ENCODE peak calls at places on chromosomes 6 and 20, in four cellular contexts. One of them, this sample, is unnamed.

GRCh38 chr20:58743076-58743566 is 50.5 kb downstream of the NPEPL1 start:
- DNase-seq in WTC11: no peak
- DNase-seq in GM12878: no peak
- DNase-seq in K562: no peak
- DNase-seq in this sample: no peak

GRCh38 chr6:141726158-141726557 is 406.6 kb upstream of the GJE1 start:
- DNase-seq in GM12878: no peak
- DNase-seq in K562: no peak
- DNase-seq in WTC11: no peak
- DNase-seq in this sample: no peak

GRCh38 chr6:17908831-17909230 is 78.6 kb downstream of the KIF13A start:
- DNase-seq in WTC11: no peak
- DNase-seq in K562: no peak
- DNase-seq in GM12878: no peak
- DNase-seq in this sample: peak

GRCh38 chr20:7696311-7696710 is 243.9 kb downstream of the HAO1 start:
- DNase-seq in WTC11: no peak
- DNase-seq in K562: no peak
- DNase-seq in GM12878: no peak
- DNase-seq in this sample: no peak

GRCh38 chr20:63177785-63178444 is 38.0 kb downstream of the YTHDF1 start:
- DNase-seq in K562: no peak
- DNase-seq in WTC11: no peak
- DNase-seq in GM12878: no peak
- DNase-seq in this sample: no peak

GRCh38 chr6:32194825-32195651 is 2.6 kb upstream of the GPSM3 start:
- DNase-seq in K562: no peak
- DNase-seq in GM12878: no peak
- DNase-seq in WTC11: no peak
- DNase-seq in this sample: no peak

GRCh38 chr20:50372770-50373088 is 137.5 kb upstream of the PTPN1 start:
- DNase-seq in GM12878: no peak
- DNase-seq in WTC11: no peak
- DNase-seq in K562: peak
- DNase-seq in this sample: peak

GRCh38 chr20:13930246-13930645 is 60.2 kb downstream of the SEL1L2 start:
- DNase-seq in GM12878: no peak
- DNase-seq in WTC11: no peak
- DNase-seq in K562: no peak
- DNase-seq in this sample: no peak

GRCh38 chr20:58141971-58142842 is 86.2 kb downstream of the ANKRD60 start:
- DNase-seq in GM12878: no peak
- DNase-seq in K562: no peak
- DNase-seq in WTC11: no peak
- DNase-seq in this sample: no peak

GRCh38 chr6:70813885-70814284 is 143.0 kb downstream of the B3GAT2 start:
- DNase-seq in K562: no peak
- DNase-seq in WTC11: no peak
- DNase-seq in GM12878: no peak
- DNase-seq in this sample: no peak

GRCh38 chr6:148750826-148751225 is 4.0 kb downstream of the UST start:
- DNase-seq in GM12878: no peak
- DNase-seq in K562: no peak
- DNase-seq in WTC11: no peak
- DNase-seq in this sample: no peak
- TF ChIP-seq CREM in GM12878: no peak
- TF ChIP-seq CREM in K562: no peak
- TF ChIP-seq CREM in WTC11: no peak
- TF ChIP-seq CREM in this sample: no peak

GRCh38 chr6:87588756-87589407 is 905 bp downstream of the RARS2 start:
- DNase-seq in K562: no peak
- DNase-seq in GM12878: no peak
- DNase-seq in WTC11: no peak
- DNase-seq in this sample: no peak
- TF ChIP-seq CREM in K562: no peak
- TF ChIP-seq CREM in GM12878: no peak
- TF ChIP-seq CREM in WTC11: no peak
- TF ChIP-seq CREM in this sample: no peak

GRCh38 chr20:56222201-56222600 is 26.3 kb upstream of the MC3R start:
- DNase-seq in WTC11: no peak
- DNase-seq in GM12878: no peak
- DNase-seq in K562: no peak
- DNase-seq in this sample: no peak
- TF ChIP-seq CREM in WTC11: no peak
- TF ChIP-seq CREM in GM12878: no peak
- TF ChIP-seq CREM in K562: no peak
- TF ChIP-seq CREM in this sample: no peak

GRCh38 chr6:134925800-134926199 is 24.1 kb downstream of the ALDH8A1 start:
- DNase-seq in WTC11: no peak
- DNase-seq in K562: no peak
- DNase-seq in GM12878: no peak
- DNase-seq in this sample: no peak
- TF ChIP-seq CREM in WTC11: no peak
- TF ChIP-seq CREM in K562: no peak
- TF ChIP-seq CREM in GM12878: no peak
- TF ChIP-seq CREM in this sample: no peak

DNA sequence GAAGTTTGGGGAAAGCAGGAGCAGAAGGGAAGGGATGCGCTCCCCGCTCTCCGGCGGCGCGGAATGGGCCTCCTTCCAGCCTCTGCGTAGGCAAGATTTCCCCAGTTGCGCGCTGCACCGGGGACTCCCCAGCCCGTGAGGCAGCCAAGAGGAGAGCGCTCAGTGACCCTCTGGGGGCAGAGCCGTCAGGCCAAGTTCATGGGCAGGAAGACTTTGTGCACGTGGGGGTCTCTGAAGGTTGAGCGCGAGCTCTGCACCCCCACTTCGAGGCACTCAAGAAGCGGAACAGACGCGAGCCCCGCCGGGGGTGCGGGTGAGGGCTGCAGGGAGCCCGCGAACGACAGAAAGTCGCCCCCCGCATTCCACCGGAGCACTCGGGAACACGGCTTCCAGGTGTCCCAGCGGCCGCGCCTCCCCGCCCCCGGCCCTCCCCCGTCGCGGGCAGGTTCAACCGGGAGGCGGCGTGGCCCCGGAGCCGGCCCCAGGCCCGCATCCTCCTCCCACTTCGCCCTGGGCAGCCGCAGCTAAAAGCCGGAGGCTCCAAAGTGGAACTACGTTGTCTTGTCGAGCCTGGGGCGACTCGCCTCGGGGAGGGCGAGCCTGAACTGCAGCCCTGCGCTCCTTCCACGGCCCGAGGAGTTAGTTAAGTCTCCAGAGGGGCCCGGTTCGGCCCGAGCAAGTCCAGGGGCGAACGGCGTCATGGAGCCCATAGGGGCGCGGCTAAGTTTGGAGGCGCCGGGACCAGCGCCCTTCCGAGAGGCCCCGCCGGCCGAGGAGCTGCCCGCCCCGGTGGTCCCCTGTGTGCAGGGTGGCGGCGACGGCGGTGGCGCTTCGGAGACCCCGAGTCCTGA is at the start of gene PPP1R3G:
- DNase-seq in GM12878: no peak
- DNase-seq in WTC11: peak
- DNase-seq in K562: peak
- DNase-seq in this sample: no peak
- TF ChIP-seq CREM in GM12878: no peak
- TF ChIP-seq CREM in WTC11: no peak
- TF ChIP-seq CREM in K562: no peak
- TF ChIP-seq CREM in this sample: no peak

DNA sequence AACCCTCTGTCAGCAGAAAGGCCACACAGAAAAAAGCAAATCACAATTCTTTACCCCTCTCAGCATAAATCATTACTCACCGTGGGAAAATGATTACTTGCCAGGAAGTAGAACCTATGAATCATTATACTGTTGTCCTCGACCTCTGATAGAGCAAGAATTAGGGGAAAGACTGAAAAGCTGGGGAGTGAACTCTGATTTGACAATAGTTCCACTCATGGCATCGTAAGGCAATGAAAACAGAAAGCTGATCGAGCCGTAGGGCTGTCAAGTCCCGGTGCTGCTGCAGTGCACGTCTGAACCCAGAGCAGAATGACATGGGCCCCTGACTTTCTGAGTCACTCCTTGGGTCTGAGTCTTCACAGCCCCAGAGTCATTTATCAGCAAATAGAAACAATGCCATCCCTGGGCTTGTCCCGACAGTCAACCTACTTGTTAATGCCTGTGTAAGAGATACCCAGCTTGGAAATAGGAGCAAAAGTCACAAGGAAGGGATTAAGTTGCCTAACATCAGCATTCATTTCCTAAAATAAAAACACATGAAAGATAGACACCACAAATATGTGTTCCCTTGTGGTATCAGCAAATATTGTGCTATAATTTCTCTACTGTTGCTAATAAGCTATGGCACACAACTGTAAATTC is 224.8 kb upstream of the MARCKS start:
- DNase-seq in K562: no peak
- DNase-seq in GM12878: peak
- DNase-seq in WTC11: no peak
- DNase-seq in this sample: peak
- TF ChIP-seq CREM in K562: no peak
- TF ChIP-seq CREM in GM12878: peak
- TF ChIP-seq CREM in WTC11: no peak
- TF ChIP-seq CREM in this sample: no peak

DNA sequence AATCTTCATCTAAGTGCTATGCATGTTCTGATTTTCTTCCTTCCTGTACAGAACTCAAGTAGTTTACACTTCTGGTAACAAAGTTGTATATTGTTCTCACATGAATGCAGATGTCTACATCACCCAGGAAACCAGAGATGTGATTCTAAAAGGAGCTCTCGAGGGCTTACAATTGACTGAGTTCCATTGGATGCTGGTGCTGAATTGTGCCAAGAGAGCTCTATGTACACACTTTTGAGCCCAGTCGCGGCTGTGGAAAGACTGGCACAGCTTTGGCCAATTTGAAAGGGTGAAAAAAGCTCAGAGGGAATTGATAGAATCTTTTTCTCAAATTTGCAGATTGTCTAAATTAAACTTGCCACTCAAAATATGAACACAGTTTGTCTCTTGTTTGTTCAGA is 340.7 kb downstream of the LMBRD1 start:
- DNase-seq in K562: no peak
- DNase-seq in GM12878: no peak
- DNase-seq in WTC11: no peak
- DNase-seq in this sample: no peak
- TF ChIP-seq CREM in K562: no peak
- TF ChIP-seq CREM in GM12878: no peak
- TF ChIP-seq CREM in WTC11: no peak
- TF ChIP-seq CREM in this sample: no peak

GRCh38 chr6:45699663-45700062 is 316.0 kb downstream of the CLIC5 start:
- DNase-seq in GM12878: no peak
- DNase-seq in K562: no peak
- DNase-seq in WTC11: no peak
- DNase-seq in this sample: no peak

GRCh38 chr6:45698046-45698445 is 317.6 kb downstream of the CLIC5 start:
- DNase-seq in K562: no peak
- DNase-seq in GM12878: no peak
- DNase-seq in WTC11: no peak
- DNase-seq in this sample: no peak

GRCh38 chr6:45696738-45697137 is 318.9 kb downstream of the CLIC5 start:
- DNase-seq in WTC11: no peak
- DNase-seq in GM12878: no peak
- DNase-seq in K562: no peak
- DNase-seq in this sample: no peak

GRCh38 chr6:45692021-45692420 is 314.3 kb upstream of the SUPT3H start:
- DNase-seq in GM12878: no peak
- DNase-seq in WTC11: no peak
- DNase-seq in K562: no peak
- DNase-seq in this sample: no peak

DNA sequence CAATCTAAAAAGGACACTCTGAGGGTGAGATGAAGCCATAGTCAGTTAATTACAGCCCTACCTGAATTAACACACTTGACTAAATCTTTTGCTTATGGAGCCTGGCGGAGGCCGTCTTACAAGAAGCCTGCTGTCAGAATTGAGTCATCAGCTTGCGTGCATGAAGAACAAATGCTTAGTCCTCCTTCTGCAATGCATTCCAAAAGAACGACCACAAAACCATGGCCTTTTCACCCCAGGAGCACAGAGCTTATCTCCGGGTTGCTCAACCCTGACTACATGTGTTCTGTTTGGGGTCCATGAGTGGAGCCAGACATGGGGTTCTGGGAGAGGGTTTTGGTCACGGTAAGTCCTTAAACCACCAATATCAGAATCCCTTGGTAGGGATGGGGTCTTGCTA is 318.1 kb downstream of the CLIC5 start:
- DNase-seq in GM12878: no peak
- DNase-seq in WTC11: no peak
- DNase-seq in K562: no peak
- DNase-seq in this sample: no peak
- TF ChIP-seq CREM in GM12878: peak
- TF ChIP-seq CREM in WTC11: no peak
- TF ChIP-seq CREM in K562: no peak
- TF ChIP-seq CREM in this sample: no peak

GRCh38 chr6:40928302-40928701 is 110.7 kb downstream of the UNC5CL start:
- DNase-seq in K562: no peak
- DNase-seq in GM12878: no peak
- DNase-seq in WTC11: no peak
- DNase-seq in this sample: no peak
- TF ChIP-seq CREM in K562: no peak
- TF ChIP-seq CREM in GM12878: no peak
- TF ChIP-seq CREM in WTC11: no peak
- TF ChIP-seq CREM in this sample: no peak

This sample was measured in HepG2.